ENCODE peak calls at places on chromosomes 6 and 20, in five cellular contexts. A is tibial artery, B is ovary, Z is upper lobe of right lung, S is heart left ventricle. Q is an unnamed sample.

GRCh38 chr6:3438190-3439167 is 18.4 kb downstream of the SLC22A23 start:
- DNase-seq in A (no peak), B (no peak), Z (no peak), S (no peak), Q (no peak)

GRCh38 chr6:7720346-7720745 is 5.6 kb upstream of the BMP6 start:
- DNase-seq in A (no peak), B (no peak), Z (no peak), S (no peak), Q (no peak)

GRCh38 chr6:132812255-132812732 is 2.1 kb upstream of the RPS12 start:
- DNase-seq in A (no peak), B (no peak), Z (no peak), S (no peak), Q (no peak)

GRCh38 chr6:112251170-112251945 is 3.0 kb downstream of the LAMA4 start:
- DNase-seq in A (peak; percentile 85), B (peak; percentile 54), Z (no peak), S (peak; percentile 54), Q (peak; percentile 76)

GRCh38 chr20:19252670-19253120 is 40.3 kb downstream of the SLC24A3 start:
- DNase-seq in A (peak; percentile 41), B (no peak), Z (peak; percentile 72), S (no peak), Q (peak; percentile 75)

GRCh38 chr6:142155091-142155490 is 8.0 kb downstream of the VTA1 start:
- DNase-seq in A (no peak), B (no peak), Z (no peak), S (no peak), Q (no peak)

GRCh38 chr20:1107176-1107575 is 11.2 kb upstream of the PSMF1 start:
- DNase-seq in A (no peak), B (no peak), Z (no peak), S (no peak), Q (no peak)

GRCh38 chr6:33964387-33964786 is 160.6 kb upstream of the MLN start:
- DNase-seq in A (no peak), B (no peak), Z (no peak), S (no peak), Q (no peak)

GRCh38 chr20:36092424-36093024 is 62.0 kb upstream of the EPB41L1 start:
- DNase-seq in A (no peak), B (peak; percentile 50), Z (peak; percentile 81), S (peak; percentile 43), Q (peak; percentile 23)

GRCh38 chr6:127567476-127567875 is 9.5 kb upstream of the C6orf58 start:
- DNase-seq in A (no peak), B (no peak), Z (no peak), S (no peak), Q (no peak)

GRCh38 chr6:33840064-33840926 is 36.5 kb upstream of the MLN start:
- DNase-seq in A (peak; percentile 32), B (peak; percentile 51), Z (no peak), S (no peak), Q (no peak)

GRCh38 chr6:46010771-46011170 is 4.9 kb downstream of the CLIC5 start:
- DNase-seq in A (no peak), B (no peak), Z (no peak), S (no peak), Q (no peak)

GRCh38 chr6:41639556-41640371 is 1.5 kb downstream of the MDFI start:
- DNase-seq in A (no peak), B (no peak), Z (peak; percentile 32), S (no peak), Q (no peak)

GRCh38 chr20:10902174-10902573 is 228.4 kb upstream of the JAG1 start:
- DNase-seq in A (no peak), B (no peak), Z (no peak), S (no peak), Q (peak; percentile 26)

GRCh38 chr6:158381214-158381613 is 68.9 kb downstream of the TULP4 start:
- DNase-seq in A (no peak), B (no peak), Z (no peak), S (no peak), Q (no peak)

GRCh38 chr6:120157873-120158272 is 808.3 kb upstream of the MAN1A1 start:
- DNase-seq in A (no peak), B (no peak), Z (no peak), S (no peak), Q (no peak)

GRCh38 chr6:43081043-43081442 is 4.9 kb downstream of the PTK7 start:
- DNase-seq in A (no peak), B (peak; percentile 22), Z (no peak), S (no peak), Q (no peak)

GRCh38 chr6:2938632-2939083 is 32.7 kb downstream of the SERPINB6 start:
- DNase-seq in A (no peak), B (no peak), Z (no peak), S (no peak), Q (no peak)

GRCh38 chr20:8267009-8267408 is 134.9 kb downstream of the PLCB1 start:
- DNase-seq in A (no peak), B (no peak), Z (no peak), S (no peak), Q (no peak)

GRCh38 chr20:478949-479429 is 16.7 kb upstream of the TBC1D20 start:
- DNase-seq in A (no peak), B (no peak), Z (no peak), S (no peak), Q (no peak)

GRCh38 chr20:11814276-11814675 is 103.4 kb upstream of the BTBD3 start:
- DNase-seq in A (no peak), B (no peak), Z (no peak), S (no peak), Q (no peak)

GRCh38 chr6:125943528-125944433 is 12.8 kb upstream of the HINT3 start:
- DNase-seq in A (no peak), B (no peak), Z (no peak), S (no peak), Q (no peak)
- H3K4me1 ChIP-seq in A (peaks cover 6% of the 10 kb centered on the region), B (no peaks in the 10 kb centered on the region), Z (peaks cover 35% of the 10 kb centered on the region), S (no peaks in the 10 kb centered on the region), Q (no peaks in the 10 kb centered on the region)

GRCh38 chr20:39117486-39117885 is 155.3 kb downstream of the DHX35 start:
- DNase-seq in A (no peak), B (no peak), Z (no peak), S (no peak), Q (no peak)
- H3K4me1 ChIP-seq in A (no peaks in the 10 kb centered on the region), B (no peaks in the 10 kb centered on the region), Z (no peaks in the 10 kb centered on the region), S (no peaks in the 10 kb centered on the region), Q (no peaks in the 10 kb centered on the region)

GRCh38 chr6:36604090-36605060 is 10.2 kb downstream of the SRSF3 start:
- DNase-seq in A (no peak), B (no peak), Z (no peak), S (no peak), Q (no peak)

GRCh38 chr6:36605560-36606391 is 11.6 kb downstream of the SRSF3 start:
- DNase-seq in A (no peak), B (no peak), Z (no peak), S (no peak), Q (no peak)

GRCh38 chr6:36605102-36605501 is 10.9 kb downstream of the SRSF3 start:
- DNase-seq in A (no peak), B (no peak), Z (no peak), S (no peak), Q (no peak)

GRCh38 chr6:36600564-36601146 is 6.5 kb downstream of the SRSF3 start:
- DNase-seq in A (no peak), B (no peak), Z (no peak), S (no peak), Q (no peak)

DNA sequence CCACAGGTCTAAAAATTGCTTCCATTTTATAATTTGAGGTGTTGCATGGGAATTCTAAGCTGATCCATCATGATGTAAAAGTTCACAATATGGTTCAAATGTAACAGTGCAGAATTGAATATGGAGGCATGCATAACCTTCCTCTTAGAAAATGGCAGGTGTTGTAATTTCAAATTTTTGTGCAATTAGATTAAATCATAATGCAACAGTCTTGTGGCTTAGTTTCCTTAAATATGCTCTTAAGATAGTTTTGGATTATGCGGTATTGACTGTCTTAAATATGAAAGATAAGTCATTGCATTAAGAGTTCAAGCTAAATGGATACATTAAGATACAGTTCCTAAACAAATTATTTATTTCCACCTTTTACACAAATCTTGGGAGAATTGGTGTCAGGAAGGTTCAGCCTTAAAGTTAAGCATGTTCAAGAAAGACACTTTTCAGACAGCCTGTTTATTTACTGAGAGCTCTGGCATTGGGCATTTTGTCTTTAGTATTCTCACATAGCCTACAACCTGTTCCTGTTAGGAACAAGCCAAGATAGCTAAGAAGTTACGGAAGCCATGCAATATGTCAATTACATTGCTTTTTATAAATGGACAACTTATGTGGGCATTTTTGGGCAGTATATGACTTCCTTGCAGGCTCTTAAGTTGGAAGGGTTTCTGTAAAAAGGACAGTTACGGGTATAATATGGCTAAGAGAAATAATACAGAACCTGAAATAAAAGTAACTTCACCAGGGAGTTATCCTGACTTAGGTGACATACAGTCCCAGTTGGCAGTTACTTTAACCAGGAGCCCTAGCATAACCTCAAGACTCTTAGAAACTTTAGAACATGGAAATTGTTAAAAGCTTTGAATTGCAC is 9.3 kb downstream of the SRSF3 start:
- DNase-seq in A (no peak), B (no peak), Z (no peak), S (no peak), Q (no peak)
- H3K4me1 ChIP-seq in A (no peaks in the 10 kb centered on the region), B (peaks cover 18% of the 10 kb centered on the region), Z (peaks cover 92% of the 10 kb centered on the region), S (peaks cover 8% of the 10 kb centered on the region), Q (peaks cover 16% of the 10 kb centered on the region)

GRCh38 chr20:63568170-63568981 is 5.7 kb downstream of the HELZ2 start:
- DNase-seq in A (no peak), B (no peak), Z (no peak), S (no peak), Q (no peak)
- H3K4me1 ChIP-seq in A (no peaks in the 10 kb centered on the region), B (peaks cover 5% of the 10 kb centered on the region), Z (peaks cover 18% of the 10 kb centered on the region), S (no peaks in the 10 kb centered on the region), Q (no peaks in the 10 kb centered on the region)

DNA sequence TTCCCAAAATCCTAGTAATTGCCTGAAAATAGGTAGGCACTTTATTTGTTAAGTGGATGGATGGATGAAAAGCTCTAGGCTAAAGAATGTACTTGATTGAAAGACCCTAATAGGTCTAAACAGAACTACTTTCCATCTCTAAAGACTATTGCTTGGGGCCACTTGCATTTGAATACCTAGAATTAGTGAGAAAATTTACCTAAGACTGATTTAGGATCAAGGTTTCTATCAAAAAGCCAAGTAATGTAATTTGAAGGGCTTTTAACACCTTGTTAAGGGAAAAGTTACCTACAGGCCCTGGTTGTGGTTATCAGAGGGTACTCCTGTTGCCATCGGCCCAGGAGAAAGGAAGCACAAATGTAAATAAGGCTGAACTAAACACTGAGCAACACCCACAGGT is 580.7 kb downstream of the LMBRD1 start:
- DNase-seq in A (no peak), B (no peak), Z (no peak), S (no peak), Q (no peak)
- H3K4me1 ChIP-seq in A (no peaks in the 10 kb centered on the region), B (no peaks in the 10 kb centered on the region), Z (no peaks in the 10 kb centered on the region), S (no peaks in the 10 kb centered on the region), Q (no peaks in the 10 kb centered on the region)

GRCh38 chr20:24566656-24567055 is 97.2 kb downstream of the SYNDIG1 start:
- DNase-seq in A (no peak), B (no peak), Z (no peak), S (no peak), Q (no peak)

GRCh38 chr20:24559114-24559513 is 89.7 kb downstream of the SYNDIG1 start:
- DNase-seq in A (no peak), B (no peak), Z (no peak), S (no peak), Q (no peak)

GRCh38 chr20:24565952-24566351 is 96.5 kb downstream of the SYNDIG1 start:
- DNase-seq in A (no peak), B (no peak), Z (no peak), S (no peak), Q (no peak)

GRCh38 chr20:24560571-24561485 is 91.4 kb downstream of the SYNDIG1 start:
- DNase-seq in A (no peak), B (no peak), Z (no peak), S (no peak), Q (no peak)
- H3K4me1 ChIP-seq in A (no peaks in the 10 kb centered on the region), B (no peaks in the 10 kb centered on the region), Z (no peaks in the 10 kb centered on the region), S (no peaks in the 10 kb centered on the region), Q (no peaks in the 10 kb centered on the region)